ENCODE peak calls at places on chromosomes 4 and X, in nine cellular contexts. S, D, V, A, P, M, B, F and W are unnamed samples.
A peak's percentile ranks its signal among the peaks of the same experiment; 100 is the strongest.

GRCh38 chr4:119070301-119070700 is 65.3 kb upstream of the MYOZ2 start:
- DNase-seq in F (no peak), P (no peak), M (no peak), V (no peak), D (no peak), B (no peak), A (peak; percentile 93), S (no peak), W (no peak)

GRCh38 chr4:17492058-17492741 is 19.7 kb downstream of the QDPR start:
- DNase-seq in B (no peak), A (no peak), D (no peak), P (no peak), F (peak; percentile 25), M (no peak), V (no peak), S (no peak), W (no peak)

GRCh38 chr4:183920512-183920911 is 15.4 kb downstream of the STOX2 start:
- DNase-seq in D (no peak), P (no peak), A (no peak), B (no peak), V (no peak), S (no peak), F (no peak), M (no peak), W (no peak)

GRCh38 chrX:81261576-81261975 is 59.7 kb downstream of the SH3BGRL start:
- DNase-seq in S (no peak), F (no peak), B (no peak), P (peak; percentile 2), V (no peak), A (peak; percentile 62), D (no peak), M (no peak), W (no peak)

GRCh38 chrX:70470850-70471289 is 26.2 kb downstream of the DLG3 start:
- DNase-seq in P (no peak), A (peak; percentile 42), S (no peak), V (no peak), D (peak; percentile 5), B (no peak), M (no peak), F (no peak), W (no peak)

GRCh38 chr4:183107891-183108459 is 8.9 kb downstream of the WWC2 start:
- DNase-seq in S (no peak), A (peak; percentile 80), V (no peak), D (no peak), F (no peak), B (no peak), M (no peak), P (no peak), W (no peak)

GRCh38 chr4:77159798-77160197 is 2.8 kb downstream of the CCNG2 start:
- DNase-seq in A (no peak), M (no peak), P (no peak), F (no peak), D (no peak), V (no peak), B (no peak), S (no peak), W (no peak)

GRCh38 chr4:101271516-101271915 is 75.8 kb downstream of the PPP3CA start:
- DNase-seq in B (no peak), P (peak; percentile 48), V (no peak), F (no peak), D (no peak), M (no peak), S (peak; percentile 56), A (no peak), W (no peak)

GRCh38 chr4:5940470-5941203 is 47.8 kb upstream of the CRMP1 start:
- DNase-seq in A (peak; percentile 3), M (no peak), D (no peak), P (no peak), B (peak; percentile 41), V (no peak), S (peak; percentile 44), F (peak; percentile 9), W (no peak)

GRCh38 chrX:84933956-84934556 is 69.6 kb upstream of the APOOL start:
- DNase-seq in S (no peak), F (no peak), P (no peak), D (no peak), M (no peak), B (no peak), A (no peak), V (no peak), W (no peak)

GRCh38 chr4:108008721-108009120 is 19.0 kb downstream of the HADH start:
- DNase-seq in B (no peak), F (no peak), S (no peak), M (no peak), D (no peak), V (no peak), P (no peak), A (peak; percentile 88), W (no peak)

GRCh38 chr4:41696131-41696530 is 52.4 kb downstream of the PHOX2B start:
- DNase-seq in B (no peak), M (no peak), A (no peak), S (no peak), D (no peak), V (no peak), F (no peak), P (no peak), W (no peak)

GRCh38 chrX:136250191-136251041 is 784 bp downstream of the MAP7D3 start:
- DNase-seq in A (peak; percentile 10), F (no peak), B (peak; percentile 17), S (peak; percentile 33), V (no peak), P (peak; percentile 27), D (peak; percentile 49), M (no peak), W (peak; percentile 38)

GRCh38 chrX:23373129-23373804 is 38.6 kb downstream of the PTCHD1 start:
- DNase-seq in P (peak; percentile 3), B (no peak), A (peak; percentile 89), F (no peak), D (no peak), V (no peak), M (peak; percentile 76), S (no peak), W (no peak)

GRCh38 chr4:137700072-137700471 is 167.8 kb upstream of the PCDH18 start:
- DNase-seq in M (no peak), S (no peak), V (no peak), A (no peak), D (no peak), F (no peak), P (no peak), B (no peak), W (no peak)

GRCh38 chrX:126855839-126856238 is 36.3 kb downstream of the PRR32 start:
- DNase-seq in D (no peak), S (no peak), F (no peak), V (no peak), P (no peak), A (no peak), B (no peak), M (no peak), W (no peak)

GRCh38 chr4:146110847-146111485 is 64.6 kb upstream of the LSM6 start:
- DNase-seq in B (no peak), F (no peak), S (no peak), M (no peak), D (no peak), A (no peak), V (no peak), P (no peak), W (no peak)

GRCh38 chr4:89836031-89836777 is 757 bp downstream of the SNCA start:
- DNase-seq in S (peak; percentile 61), D (peak; percentile 24), A (no peak), V (no peak), B (no peak), F (no peak), M (no peak), P (no peak), W (no peak)

GRCh38 chr4:124872659-124873058 is 160.1 kb upstream of the ANKRD50 start:
- DNase-seq in A (no peak), M (no peak), P (no peak), F (no peak), V (no peak), D (no peak), B (no peak), S (no peak), W (no peak)

GRCh38 chr4:40856836-40857362 is 107.1 kb downstream of the NSUN7 start:
- DNase-seq in D (peak; percentile 82), P (peak; percentile 54), B (no peak), V (peak; percentile 38), M (no peak), A (peak; percentile 33), S (peak; percentile 95), F (peak; percentile 71), W (peak; percentile 48)

GRCh38 chrX:41334866-41335589 is 1.1 kb downstream of the DDX3X start:
- DNase-seq in D (peak; percentile 43), A (no peak), P (peak; percentile 44), V (peak; percentile 70), S (peak; percentile 43), B (peak; percentile 68), M (no peak), F (no peak), W (peak; percentile 63)

GRCh38 chrX:102129473-102129872 is 4.0 kb downstream of the TCEAL2 start:
- DNase-seq in P (no peak), A (peak; percentile 20), S (peak; percentile 2), F (no peak), D (no peak), M (no peak), B (no peak), V (no peak), W (no peak)

GRCh38 chrX:25028726-25029125 is 13.0 kb upstream of the ARX start:
- DNase-seq in A (peak; percentile 63), M (no peak), S (no peak), D (no peak), V (no peak), B (no peak), F (no peak), P (no peak), W (no peak)

GRCh38 chr4:76341063-76341462 is 34.5 kb downstream of the STBD1 start:
- DNase-seq in V (no peak), D (no peak), S (no peak), A (peak; percentile 74), P (no peak), M (peak; percentile 65), B (no peak), F (no peak), W (no peak)

GRCh38 chr4:2363056-2363719 is 55.3 kb downstream of the ZFYVE28 start:
- DNase-seq in S (no peak), M (no peak), B (no peak), A (no peak), P (no peak), V (no peak), D (no peak), F (no peak), W (no peak)

GRCh38 chr4:28654618-28655017 is 1794.0 kb downstream of the STIM2 start:
- DNase-seq in D (no peak), S (no peak), M (no peak), A (peak; percentile 70), F (no peak), V (no peak), P (no peak), B (no peak), W (no peak)

GRCh38 chr4:74157116-74157742 is 689 bp upstream of the MTHFD2L start:
- DNase-seq in M (peak; percentile 18), B (no peak), V (no peak), P (peak; percentile 6), F (no peak), A (peak; percentile 34), D (no peak), S (no peak), W (no peak)

GRCh38 chr4:123939621-123940020 is 543.0 kb downstream of the SPRY1 start:
- DNase-seq in D (no peak), S (no peak), F (no peak), P (no peak), M (peak; percentile 58), A (peak; percentile 85), B (no peak), V (no peak), W (no peak)

GRCh38 chrX:47802589-47802988 is 34.1 kb upstream of the ZNF81 start:
- DNase-seq in A (peak; percentile 34), M (no peak), P (peak; percentile 66), D (no peak), F (no peak), V (no peak), S (no peak), B (no peak), W (no peak)

GRCh38 chr4:125368684-125369083 is 53.9 kb downstream of the FAT4 start:
- DNase-seq in B (no peak), D (no peak), V (no peak), P (no peak), F (no peak), M (peak; percentile 41), A (peak; percentile 39), S (no peak), W (no peak)

GRCh38 chr4:47798165-47798564 is 39.7 kb downstream of the CORIN start:
- DNase-seq in P (no peak), M (no peak), F (no peak), A (no peak), B (no peak), D (no peak), S (no peak), V (no peak), W (no peak)